ENCODE peak calls at places on chromosomes 7 and 10, in eight cellular contexts. L, V, Y, I, N, B, T and Z are unnamed samples.

GRCh38 chr7:1087952-1088920 is at the start of gene GPER1:
- DNase-seq in L (peak), V (no peak), Y (no peak), I (no peak), N (no peak), B (peak), T (no peak), Z (no peak)

GRCh38 chr7:2168612-2169312 is 64.0 kb downstream of the MAD1L1 start:
- DNase-seq in L (no peak), V (no peak), Y (no peak), I (no peak), N (no peak), B (no peak), T (no peak), Z (peak)

GRCh38 chr7:117212969-117213877 is 109.6 kb downstream of the WNT2 start:
- DNase-seq in L (peak), V (peak), Y (peak), I (peak), N (peak), B (peak), T (peak), Z (peak)

GRCh38 chr7:51647931-51648351 is 331.3 kb upstream of the COBL start:
- DNase-seq in L (no peak), V (no peak), Y (no peak), I (peak), N (peak), B (peak), T (peak), Z (no peak)

GRCh38 chr10:3755440-3756359 is 29.3 kb downstream of the KLF6 start:
- DNase-seq in L (peak), V (no peak), Y (no peak), I (no peak), N (no peak), B (no peak), T (peak), Z (peak)

GRCh38 chr10:62805139-62806092 is 896 bp downstream of the ADO start:
- DNase-seq in L (peak), V (no peak), Y (peak), I (peak), N (no peak), B (peak), T (no peak), Z (peak)

GRCh38 chr7:101923276-101923985 is 106.0 kb downstream of the CUX1 start:
- DNase-seq in L (peak), V (no peak), Y (no peak), I (no peak), N (no peak), B (no peak), T (no peak), Z (no peak)

GRCh38 chr10:53997953-53998352 is 803.1 kb downstream of the PCDH15 start:
- DNase-seq in L (no peak), V (no peak), Y (no peak), I (no peak), N (no peak), B (no peak), T (peak), Z (peak)

GRCh38 chr7:107838816-107839584 is 36.0 kb upstream of the SLC26A3 start:
- DNase-seq in L (no peak), V (no peak), Y (no peak), I (no peak), N (no peak), B (no peak), T (no peak), Z (no peak)